ENCODE peak calls at places on chromosomes 6 and 20, in four cellular contexts. U is neural progenitor cell; T is CD4-positive, alpha-beta T cell; Z is transverse colon. B is an unnamed sample.

GRCh38 chr6:82741325-82741995 is 324.2 kb downstream of the UBE3D start:
- DNase-seq in Z (no peak), T (no peak), U (no peak), B (no peak)

GRCh38 chr6:31663087-31663960 is 1.5 kb downstream of the GPANK1 start:
- DNase-seq in U (no peak), T (no peak), Z (no peak), B (no peak)

GRCh38 chr20:36384022-36384619 is 78.0 kb downstream of the DLGAP4 start:
- DNase-seq in U (peak), Z (no peak), T (no peak), B (no peak)

GRCh38 chr6:154314084-154314483 is 42.5 kb downstream of the IPCEF1 start:
- DNase-seq in Z (no peak), T (no peak), U (no peak), B (no peak)

GRCh38 chr20:709421-709820 is 33.8 kb upstream of the SCRT2 start:
- DNase-seq in Z (no peak), T (no peak), U (no peak), B (no peak)

GRCh38 chr6:18121580-18122127 is 823 bp downstream of the NHLRC1 start:
- DNase-seq in Z (no peak), T (no peak), U (peak), B (no peak)

GRCh38 chr6:166780284-166780683 is 153.2 kb upstream of the RPS6KA2 start:
- DNase-seq in T (no peak), U (no peak), Z (no peak), B (no peak)

GRCh38 chr6:159761135-159761872 is 541 bp upstream of the ACAT2 start:
- DNase-seq in U (peak), T (no peak), Z (peak), B (no peak)

GRCh38 chr6:7954477-7955200 is 44.1 kb upstream of the TXNDC5 start:
- DNase-seq in Z (no peak), T (no peak), U (no peak), B (no peak)

GRCh38 chr6:139747154-139747553 is 372.7 kb upstream of the CITED2 start:
- DNase-seq in Z (no peak), U (no peak), T (no peak), B (no peak)

GRCh38 chr6:28167068-28167467 is 25.4 kb downstream of the ZKSCAN8 start:
- DNase-seq in U (no peak), T (no peak), Z (no peak), B (no peak)

GRCh38 chr20:17377222-17377621 is 150.4 kb downstream of the PCSK2 start:
- DNase-seq in T (no peak), Z (no peak), U (no peak), B (no peak)

GRCh38 chr6:79257381-79258205 is 23.1 kb upstream of the HMGN3 start:
- DNase-seq in Z (no peak), U (no peak), T (no peak), B (no peak)

GRCh38 chr6:38198219-38198618 is 378.7 kb downstream of the ZFAND3 start:
- DNase-seq in Z (no peak), T (no peak), U (no peak), B (no peak)

GRCh38 chr20:33668087-33668790 is 1.5 kb downstream of the ACTL10 start:
- DNase-seq in Z (no peak), T (peak), U (peak), B (peak)

GRCh38 chr6:105780146-105780860 is 305.8 kb upstream of the PRDM1 start:
- DNase-seq in U (no peak), Z (no peak), T (no peak), B (no peak)

GRCh38 chr20:20549699-20550098 is 162.7 kb downstream of the RALGAPA2 start:
- DNase-seq in T (no peak), U (no peak), Z (no peak), B (no peak)

GRCh38 chr20:53594068-53595017 is 704 bp upstream of the ZNF217 start:
- DNase-seq in Z (peak), T (peak), U (peak), B (peak)

GRCh38 chr6:125533710-125534397 is 215.6 kb upstream of the HEY2 start:
- DNase-seq in Z (no peak), T (no peak), U (peak), B (no peak)

GRCh38 chr6:93419304-93420162 is at the start of gene EPHA7:
- DNase-seq in T (no peak), U (peak), Z (peak), B (no peak)

GRCh38 chr6:32432050-32432450 is 7.6 kb upstream of the HLA-DRA start:
- DNase-seq in T (no peak), Z (no peak), U (peak), B (no peak)

DNA sequence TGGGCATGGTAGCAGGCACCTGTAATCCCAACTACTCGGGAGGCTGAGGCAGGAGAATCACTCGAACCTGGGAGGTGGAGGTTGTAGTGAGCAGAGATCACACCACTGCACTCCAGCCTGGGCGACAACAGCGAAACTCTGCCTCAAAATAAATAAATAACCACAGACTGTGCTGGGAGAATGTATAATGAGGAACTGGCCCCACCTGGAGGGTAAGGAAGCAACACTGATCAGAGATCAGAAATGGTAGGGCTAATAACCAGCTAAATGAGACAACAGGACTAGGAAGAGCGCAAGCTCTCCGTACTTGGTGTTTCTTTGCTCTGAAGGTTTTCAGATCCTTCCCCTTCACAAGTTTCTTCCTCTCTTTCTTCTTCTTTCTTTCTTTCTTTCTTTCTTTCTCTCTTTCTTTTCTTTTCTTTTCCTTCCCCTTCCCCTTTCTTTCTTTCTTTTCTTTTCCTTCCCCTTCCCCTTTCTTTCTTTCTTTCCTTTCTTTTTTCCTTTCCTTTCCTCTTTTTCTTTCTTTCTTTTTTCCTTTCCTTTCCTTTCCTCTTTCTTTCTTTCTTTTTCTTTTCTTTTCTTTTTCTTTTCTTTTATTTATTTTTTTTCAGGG is 14.6 kb downstream of the CCM2L start:
- DNase-seq in U (no peak), T (no peak), Z (no peak), B (no peak)
- TF ChIP-seq CTCF in U (no peak), T (no peak), Z (no peak), B (no peak)

GRCh38 chr6:76697585-76697984 is 625.1 kb upstream of the IMPG1 start:
- DNase-seq in T (no peak), U (peak), Z (no peak), B (no peak)
- TF ChIP-seq CTCF in T (no peak), U (peak), Z (no peak), B (no peak)

GRCh38 chr20:43681468-43681942 is 14.6 kb downstream of the MYBL2 start:
- DNase-seq in U (peak), Z (peak), T (no peak), B (no peak)
- TF ChIP-seq CTCF in U (no peak), Z (no peak), T (no peak), B (no peak)

GRCh38 chr6:133951881-133952814 is 876 bp upstream of the TBPL1 start:
- DNase-seq in Z (peak), U (peak), T (peak), B (no peak)
- TF ChIP-seq CTCF in Z (peak), U (peak), T (peak), B (peak)

DNA sequence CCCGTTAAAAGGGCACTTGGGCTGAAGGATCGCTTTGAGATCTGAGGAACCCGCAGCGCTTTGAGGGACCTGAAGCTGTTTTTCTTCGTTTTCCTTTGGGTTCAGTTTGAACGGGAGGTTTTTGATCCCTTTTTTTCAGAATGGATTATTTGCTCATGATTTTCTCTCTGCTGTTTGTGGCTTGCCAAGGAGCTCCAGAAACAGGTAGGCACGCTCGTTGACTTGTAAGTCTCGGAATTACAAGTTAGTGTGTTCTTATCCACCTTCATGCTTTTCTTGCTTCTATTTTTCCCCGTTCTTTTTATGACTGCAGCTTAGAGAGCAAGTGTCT is 294 bp downstream of the EDN1 start:
- DNase-seq in Z (no peak), U (no peak), T (no peak), B (no peak)
- TF ChIP-seq CTCF in Z (no peak), U (no peak), T (no peak), B (no peak)

DNA sequence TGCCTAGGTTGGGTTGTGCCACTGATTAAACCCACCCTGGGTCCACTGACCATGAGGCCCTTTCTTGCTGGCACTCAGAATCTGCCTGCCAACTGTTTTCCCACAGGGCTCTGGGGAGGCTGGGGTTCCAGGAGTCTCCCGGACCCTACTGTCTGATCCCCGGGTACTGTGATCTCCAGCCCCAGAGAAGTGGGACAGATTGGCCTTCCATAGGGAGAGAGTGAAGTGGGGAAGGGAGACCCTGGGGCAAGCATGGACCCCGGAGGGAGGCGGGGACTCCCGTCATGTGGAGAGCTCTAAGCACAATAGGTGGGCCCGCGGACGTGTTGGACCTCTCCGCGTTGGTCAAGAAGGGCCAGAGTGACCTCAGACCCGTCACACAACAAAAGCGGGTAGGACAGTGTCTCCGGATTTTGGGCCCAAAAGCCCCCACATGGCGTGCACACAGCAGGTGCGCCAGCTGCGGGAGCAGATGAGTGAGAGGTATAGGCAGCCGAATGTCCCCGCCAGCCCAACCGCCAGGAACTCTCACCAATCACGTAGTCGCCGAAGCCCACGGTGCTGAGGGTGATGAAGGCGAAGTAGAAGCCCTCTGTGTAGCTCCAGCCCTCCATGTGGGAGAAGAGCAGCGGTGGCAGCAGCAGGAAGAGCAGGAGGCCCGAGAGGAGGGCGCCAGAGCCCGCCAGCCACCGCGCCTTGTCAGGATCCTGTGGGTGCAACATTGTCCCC is 10.6 kb downstream of the KCNK17 start:
- DNase-seq in Z (no peak), T (no peak), U (no peak), B (no peak)
- TF ChIP-seq CTCF in Z (no peak), T (peak), U (no peak), B (peak)

DNA sequence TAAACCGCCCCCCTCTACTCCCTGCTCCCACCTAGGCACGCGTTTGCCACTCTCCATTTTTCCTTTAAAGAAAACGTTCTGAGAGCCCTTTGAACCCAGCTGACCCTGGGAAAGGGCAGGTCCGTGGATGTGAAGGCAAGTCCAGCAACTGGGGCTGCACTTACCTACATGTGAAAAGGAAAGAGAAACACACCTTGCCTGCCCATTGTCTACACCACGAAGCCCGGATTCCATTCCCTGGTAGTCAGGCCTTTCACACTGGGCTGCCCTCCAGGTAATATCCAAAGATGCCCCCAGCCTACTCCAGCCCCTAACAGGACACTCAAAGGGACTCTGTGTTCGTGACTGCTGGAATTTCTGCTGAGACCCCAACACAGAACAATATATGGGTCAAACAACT is 94.4 kb downstream of the CD83 start:
- DNase-seq in Z (no peak), U (no peak), T (no peak), B (no peak)
- TF ChIP-seq CTCF in Z (no peak), U (no peak), T (no peak), B (no peak)

GRCh38 chr20:60126975-60127374 is 168.8 kb downstream of the CDH26 start:
- DNase-seq in Z (no peak), U (no peak), T (no peak), B (no peak)
- TF ChIP-seq CTCF in Z (no peak), U (no peak), T (no peak), B (no peak)

GRCh38 chr20:1899169-1899525 is 3.9 kb downstream of the SIRPA start:
- DNase-seq in Z (no peak), T (no peak), U (no peak), B (no peak)

GRCh38 chr20:1898496-1899168 is 3.4 kb downstream of the SIRPA start:
- DNase-seq in Z (no peak), U (no peak), T (no peak), B (no peak)

GRCh38 chr20:1902188-1902587 is 7.0 kb downstream of the SIRPA start:
- DNase-seq in T (no peak), U (no peak), Z (no peak), B (no peak)

GRCh38 chr20:1901704-1902103 is 6.5 kb downstream of the SIRPA start:
- DNase-seq in Z (no peak), U (peak), T (no peak), B (no peak)

GRCh38 chr20:1900321-1900791 is 5.1 kb downstream of the SIRPA start:
- DNase-seq in U (peak), T (no peak), Z (peak), B (no peak)
- TF ChIP-seq CTCF in U (peak), T (no peak), Z (peak), B (peak)

DNA sequence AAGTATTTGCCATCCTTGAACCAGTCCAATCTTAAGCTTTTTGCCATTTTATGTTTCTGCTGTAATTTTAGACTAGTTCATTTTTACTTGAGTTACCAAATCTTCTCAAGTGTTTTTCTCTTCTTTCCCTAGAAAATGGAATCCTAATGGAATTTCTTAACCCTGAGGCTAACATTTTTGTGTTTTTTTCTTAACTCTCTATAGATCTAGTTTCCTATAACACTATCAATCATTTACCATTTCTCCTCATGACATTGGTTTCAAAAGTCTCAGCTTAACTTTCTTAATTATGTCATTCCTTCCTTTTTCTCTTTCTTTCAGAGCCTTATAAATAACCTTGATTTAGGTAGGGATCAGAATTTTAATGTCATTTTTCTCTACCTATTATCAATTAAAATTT is 54.8 kb downstream of the SENP6 start:
- DNase-seq in Z (no peak), U (no peak), T (no peak), B (no peak)
- TF ChIP-seq CTCF in Z (no peak), U (no peak), T (no peak), B (no peak)